ENCODE peak calls at places on chromosomes 7 and 10, in six cellular contexts. B is stimulated activated CD4-positive, alpha-beta T cell treated with anti-CD3 and anti-CD28 coated beads, TNF-alpha, amount 100 ng/mL, for 4 hours; E is EH; O is H54; G is left colon; H is HFFc6. T is an unnamed sample.

GRCh38 chr7:50674299-50674698 is 108.4 kb downstream of the GRB10 start:
- DNase-seq in B (no peak), E (no peak), O (no peak), G (no peak), H (no peak), T (no peak)

GRCh38 chr7:108358553-108358952 is 97.7 kb downstream of the NRCAM start:
- DNase-seq in B (no peak), E (peak), O (no peak), G (no peak), H (peak), T (no peak)

GRCh38 chr10:10667466-10667865 is 350.2 kb upstream of the CELF2 start:
- DNase-seq in B (no peak), E (no peak), O (no peak), G (no peak), H (no peak), T (no peak)

GRCh38 chr7:29796181-29796580 is 10.1 kb upstream of the WIPF3 start:
- DNase-seq in B (no peak), E (no peak), O (no peak), G (no peak), H (no peak), T (no peak)

GRCh38 chr10:50360486-50360885 is 109.2 kb upstream of the ASAH2 start:
- DNase-seq in B (no peak), E (peak), O (no peak), G (no peak), H (peak), T (no peak)

GRCh38 chr7:45691155-45691656 is 117.0 kb downstream of the ADCY1 start:
- DNase-seq in B (no peak), E (no peak), O (no peak), G (no peak), H (no peak), T (no peak)

GRCh38 chr10:73183882-73184281 is 16.0 kb downstream of the FAM149B1 start:
- DNase-seq in B (no peak), E (peak), O (no peak), G (no peak), H (peak), T (no peak)

GRCh38 chr7:4745971-4746919 is 29.2 kb upstream of the AP5Z1 start:
- DNase-seq in B (no peak), E (peak), O (peak), G (peak), H (peak), T (no peak)

GRCh38 chr10:83165164-83165563 is 974.1 kb upstream of the GHITM start:
- DNase-seq in B (no peak), E (no peak), O (no peak), G (no peak), H (no peak), T (no peak)

GRCh38 chr10:49001861-49002675 is 62.4 kb upstream of the LRRC18 start:
- DNase-seq in B (no peak), E (no peak), O (no peak), G (no peak), H (no peak), T (no peak)

GRCh38 chr7:30994206-30995100 is 30.7 kb downstream of the GHRHR start:
- DNase-seq in B (no peak), E (no peak), O (no peak), G (no peak), H (no peak), T (no peak)

GRCh38 chr10:132192076-132192975 is 5.6 kb downstream of the DPYSL4 start:
- DNase-seq in B (no peak), E (no peak), O (no peak), G (no peak), H (no peak), T (no peak)

GRCh38 chr7:46015107-46015868 is 94.2 kb upstream of the IGFBP3 start:
- DNase-seq in B (no peak), E (peak), O (no peak), G (peak), H (no peak), T (peak)

GRCh38 chr10:98403812-98404504 is 11.0 kb downstream of the PYROXD2 start:
- DNase-seq in B (no peak), E (peak), O (no peak), G (no peak), H (peak), T (no peak)

GRCh38 chr7:27182861-27183681 is 2.0 kb downstream of the HOXA11 start:
- DNase-seq in B (no peak), E (peak), O (no peak), G (peak), H (no peak), T (peak)